ENCODE peak calls at places on chromosomes 4 and X, in four cellular contexts. N is glomerular endothelial cell, B is epithelial cell of esophagus, V is ELR. U is an unnamed sample.

GRCh38 chr4:54954656-54955388 is 170.6 kb downstream of the KDR start:
- DNase-seq in N (no peak), B (no peak), V (no peak), U (no peak)

GRCh38 chr4:37628977-37629609 is 57.1 kb downstream of the RELL1 start:
- DNase-seq in N (no peak), B (peak; percentile 44), V (peak; percentile 90), U (no peak)

GRCh38 chr4:165625281-165625680 is 246.5 kb downstream of the CPE start:
- DNase-seq in N (no peak), B (peak; percentile 23), V (no peak), U (no peak)

GRCh38 chr4:122500852-122501501 is 44.5 kb upstream of the IL2 start:
- DNase-seq in N (peak; percentile 54), B (peak; percentile 1), V (no peak), U (no peak)

GRCh38 chrX:144722307-144722706 is 525.0 kb upstream of the SPANXN1 start:
- DNase-seq in N (no peak), B (no peak), V (no peak), U (no peak)

GRCh38 chr4:177667687-177668086 is 225.4 kb upstream of the AGA start:
- DNase-seq in N (no peak), B (peak; percentile 1), V (peak; percentile 25), U (no peak)

GRCh38 chrX:129748265-129748664 is 9.5 kb downstream of the XPNPEP2 start:
- DNase-seq in N (no peak), B (peak; percentile 4), V (peak; percentile 53), U (no peak)

GRCh38 chr4:145956288-145956890 is 17.8 kb upstream of the ZNF827 start:
- DNase-seq in N (no peak), B (peak; percentile 44), V (peak; percentile 62), U (peak; percentile 20)

GRCh38 chr4:74451214-74451661 is 6.3 kb downstream of the AREG start:
- DNase-seq in N (peak; percentile 39), B (peak; percentile 70), V (peak; percentile 84), U (no peak)

GRCh38 chr4:85302756-85303155 is 172.2 kb upstream of the ARHGAP24 start:
- DNase-seq in N (no peak), B (no peak), V (no peak), U (no peak)

GRCh38 chr4:180363817-180364216 is 1879.4 kb upstream of the TENM3 start:
- DNase-seq in N (no peak), B (peak; percentile 61), V (peak; percentile 14), U (no peak)

GRCh38 chr4:107366016-107366415 is 329.9 kb upstream of the DKK2 start:
- DNase-seq in N (no peak), B (no peak), V (no peak), U (no peak)

GRCh38 chr4:59553739-59554126 is 1646.4 kb upstream of the ADGRL3 start:
- DNase-seq in N (no peak), B (peak; percentile 11), V (peak; percentile 77), U (peak; percentile 27)

GRCh38 chr4:3811621-3812020 is 45.4 kb downstream of the ADRA2C start:
- DNase-seq in N (no peak), B (no peak), V (no peak), U (no peak)

GRCh38 chrX:74514384-74514783 is 93.1 kb downstream of the SLC16A2 start:
- DNase-seq in N (no peak), B (no peak), V (no peak), U (no peak)

GRCh38 chr4:177448850-177449249 is 6.6 kb upstream of the AGA start:
- DNase-seq in N (no peak), B (no peak), V (peak; percentile 74), U (no peak)

GRCh38 chrX:134676440-134676839 is 18.2 kb upstream of the PLAC1 start:
- DNase-seq in N (no peak), B (peak; percentile 65), V (peak; percentile 77), U (no peak)

GRCh38 chrX:96394566-96394965 is 290.1 kb upstream of the DIAPH2 start:
- DNase-seq in N (no peak), B (peak; percentile 0), V (peak; percentile 6), U (no peak)

GRCh38 chr4:142812091-142812490 is 34.0 kb downstream of the INPP4B start:
- DNase-seq in N (no peak), B (no peak), V (no peak), U (no peak)

GRCh38 chr4:60805500-60806313 is 394.4 kb upstream of the ADGRL3 start:
- DNase-seq in N (no peak), B (peak; percentile 57), V (peak; percentile 45), U (peak; percentile 7)

GRCh38 chr4:149371021-149371420 is 444.6 kb downstream of the IQCM start:
- DNase-seq in N (no peak), B (peak; percentile 83), V (peak; percentile 78), U (peak; percentile 13)

GRCh38 chr4:8600266-8600665 is 7.7 kb downstream of the CPZ start:
- DNase-seq in N (no peak), B (no peak), V (no peak), U (no peak)

GRCh38 chrX:81304545-81304944 is 102.6 kb downstream of the SH3BGRL start:
- DNase-seq in N (no peak), B (no peak), V (no peak), U (no peak)

GRCh38 chr4:26862381-26862915 is 1.8 kb downstream of the STIM2 start:
- DNase-seq in N (no peak), B (no peak), V (peak; percentile 14), U (no peak)

GRCh38 chr4:9781343-9782135 is at the start of gene DRD5:
- DNase-seq in N (no peak), B (no peak), V (no peak), U (no peak)